ENCODE peak calls at places on chromosomes 5 and 9, in ten cellular contexts. T is SJCRH30; Y is fibroblast of lung; U is lower lobe of right lung; C is neural progenitor cell; A is CD8-positive, alpha-beta memory T cell; V is SK-N-SH; O is IMR-90; Z is transverse colon; J is heart left ventricle. Q is an unnamed sample.

GRCh38 chr5:151005975-151006576 is 14.3 kb upstream of the GPX3 start:
- DNase-seq in T (no peak), A (no peak), V (no peak), C (no peak), J (peak; percentile 70), Y (peak; percentile 12), U (peak; percentile 74), Z (peak; percentile 74), O (peak; percentile 57), Q (no peak)

GRCh38 chr9:3401556-3401955 is 124.2 kb downstream of the RFX3 start:
- DNase-seq in V (no peak), O (no peak), U (no peak), J (no peak), A (no peak), C (peak; percentile 73), T (peak; percentile 32), Y (peak; percentile 68), Z (no peak), Q (no peak)

GRCh38 chr5:53170748-53171349 is 61.3 kb upstream of the MOCS2 start:
- DNase-seq in C (peak; percentile 56), O (peak; percentile 63), J (no peak), T (peak; percentile 67), V (peak; percentile 30), A (no peak), Y (peak; percentile 37), Z (peak; percentile 15), U (no peak), Q (no peak)

GRCh38 chr5:178429541-178430186 is 160.5 kb downstream of the COL23A1 start:
- DNase-seq in U (peak; percentile 26), C (no peak), J (no peak), V (peak; percentile 33), Y (no peak), A (no peak), Z (no peak), T (no peak), O (no peak), Q (no peak)

GRCh38 chr5:65359981-65360380 is 121.7 kb downstream of the ADAMTS6 start:
- DNase-seq in C (no peak), T (no peak), U (no peak), J (no peak), Z (no peak), A (no peak), Y (peak; percentile 23), O (peak; percentile 34), V (no peak), Q (no peak)

GRCh38 chr5:61319388-61320146 is 12.5 kb upstream of the ZSWIM6 start:
- DNase-seq in Z (peak; percentile 36), U (no peak), J (peak; percentile 29), V (peak; percentile 17), A (no peak), C (peak; percentile 69), Y (peak; percentile 28), O (no peak), T (peak; percentile 48), Q (no peak)

GRCh38 chr5:73633060-73633459 is 7.1 kb downstream of the ARHGEF28 start:
- DNase-seq in O (no peak), A (no peak), T (peak; percentile 24), C (no peak), J (no peak), Z (no peak), Y (no peak), U (no peak), V (no peak), Q (no peak)

GRCh38 chr5:10485142-10485795 is 43.6 kb downstream of the ROPN1L start:
- DNase-seq in Y (peak; percentile 99), U (peak; percentile 56), A (no peak), C (no peak), T (peak; percentile 90), O (peak; percentile 96), V (peak; percentile 92), Z (no peak), J (peak; percentile 79), Q (peak; percentile 76)

GRCh38 chr9:126499005-126499910 is 114.5 kb upstream of the LMX1B start:
- DNase-seq in Z (peak; percentile 20), Y (peak; percentile 36), C (peak; percentile 84), J (no peak), T (peak; percentile 75), O (peak; percentile 17), U (peak; percentile 65), A (peak; percentile 38), V (peak; percentile 82), Q (peak; percentile 77)

GRCh38 chr5:148970228-148970627 is 92.6 kb downstream of the SH3TC2 start:
- DNase-seq in O (no peak), Y (no peak), A (no peak), V (no peak), J (no peak), Z (peak; percentile 62), C (peak; percentile 28), U (peak; percentile 54), T (peak; percentile 56), Q (no peak)

GRCh38 chr9:100637787-100638186 is 59.9 kb downstream of the CAVIN4 start:
- DNase-seq in A (no peak), C (peak; percentile 74), T (no peak), U (no peak), V (no peak), J (no peak), O (no peak), Z (no peak), Y (no peak), Q (peak; percentile 17)

GRCh38 chr9:78595200-78595945 is 298.4 kb downstream of the PSAT1 start:
- DNase-seq in V (no peak), A (no peak), C (no peak), O (peak; percentile 43), Z (no peak), Y (peak; percentile 56), J (no peak), U (no peak), T (no peak), Q (no peak)

GRCh38 chr9:133713211-133713959 is 24.8 kb downstream of the SARDH start:
- DNase-seq in Y (no peak), J (no peak), V (no peak), U (no peak), T (no peak), A (no peak), O (no peak), Z (no peak), C (no peak), Q (peak; percentile 46)

GRCh38 chr5:91224969-91225368 is 158.1 kb downstream of the ARRDC3 start:
- DNase-seq in U (no peak), V (no peak), J (no peak), Z (no peak), O (no peak), C (no peak), T (no peak), A (no peak), Y (peak; percentile 13), Q (no peak)

GRCh38 chr9:12794024-12794799 is 19.4 kb downstream of the LURAP1L start:
- DNase-seq in T (no peak), O (peak; percentile 61), Z (no peak), J (no peak), V (no peak), Y (no peak), C (no peak), U (no peak), A (no peak), Q (no peak)

GRCh38 chr9:126667190-126668055 is 53.7 kb downstream of the LMX1B start:
- DNase-seq in O (no peak), V (peak; percentile 85), T (no peak), Z (no peak), Y (no peak), C (no peak), J (no peak), A (no peak), U (no peak), Q (no peak)

GRCh38 chr5:61332891-61333350 is 863 bp downstream of the ZSWIM6 start:
- DNase-seq in T (peak; percentile 54), Z (peak; percentile 49), C (peak; percentile 55), J (peak; percentile 61), O (peak; percentile 66), A (peak; percentile 23), Y (peak; percentile 73), V (peak; percentile 76), U (peak; percentile 79), Q (peak; percentile 40)

GRCh38 chr5:1885476-1885755 is 2.7 kb upstream of the IRX4 start:
- DNase-seq in O (no peak), Y (no peak), T (no peak), J (peak; percentile 26), C (no peak), Z (no peak), A (no peak), V (no peak), U (peak; percentile 28), Q (no peak)
- H3K4me3 ChIP-seq in O (no peak overlapping the region), Y (no peak overlapping the region), T (no peak overlapping the region), J (peak overlapping the region; percentile 54), C (no peak overlapping the region), Z (no peak overlapping the region), A (no peak overlapping the region), V (no peak overlapping the region), U (no peak overlapping the region), Q (no peak overlapping the region)

GRCh38 chr9:123723135-123723875 is 206.6 kb downstream of the DENND1A start:
- DNase-seq in T (no peak), Z (no peak), O (no peak), V (no peak), U (no peak), Y (no peak), A (no peak), C (no peak), J (no peak), Q (no peak)
- H3K9me3 ChIP-seq in T (peaks cover 18% of the 10 kb centered on the region), Z (peaks cover 7% of the 10 kb centered on the region), O (peaks cover 4% of the 10 kb centered on the region), V (no peaks in the 10 kb centered on the region), U (peaks cover 6% of the 10 kb centered on the region), Y (no peaks in the 10 kb centered on the region), A (no peaks in the 10 kb centered on the region), C (peaks cover 24% of the 10 kb centered on the region), J (peaks cover 4% of the 10 kb centered on the region), Q (peaks cover 17% of the 10 kb centered on the region)

GRCh38 chr9:70093095-70093494 is 49.4 kb downstream of the MAMDC2 start:
- DNase-seq in O (no peak), C (no peak), V (no peak), A (no peak), Z (no peak), J (no peak), U (no peak), T (no peak), Y (no peak), Q (no peak)
- H3K27me3 ChIP-seq in O (no peaks in the 10 kb centered on the region), C (no peaks in the 10 kb centered on the region), V (no peaks in the 10 kb centered on the region), A (no peaks in the 10 kb centered on the region), Z (no peaks in the 10 kb centered on the region), J (no peaks in the 10 kb centered on the region), U (no peaks in the 10 kb centered on the region), T (no peaks in the 10 kb centered on the region), Y (no peaks in the 10 kb centered on the region), Q (no peaks in the 10 kb centered on the region)

GRCh38 chr5:136030956-136031611 is 2.3 kb downstream of the TGFBI start:
- DNase-seq in A (no peak), Y (no peak), J (no peak), O (no peak), T (peak; percentile 39), Z (no peak), V (peak; percentile 84), U (no peak), C (peak; percentile 39), Q (no peak)

GRCh38 chr5:136031713-136032112 is 2.9 kb downstream of the TGFBI start:
- DNase-seq in Z (no peak), J (no peak), U (no peak), O (no peak), Y (peak; percentile 76), C (no peak), V (no peak), A (no peak), T (no peak), Q (no peak)

GRCh38 chr5:136028090-136028489 is 698 bp upstream of the TGFBI start:
- DNase-seq in T (no peak), A (no peak), V (no peak), O (no peak), Y (no peak), U (no peak), Z (no peak), J (no peak), C (no peak), Q (no peak)

GRCh38 chr5:136028782-136029742 is at the start of gene TGFBI:
- DNase-seq in C (peak; percentile 88), O (peak; percentile 67), V (peak; percentile 54), T (no peak), A (peak; percentile 24), U (peak; percentile 82), Y (peak; percentile 70), J (peak; percentile 76), Z (peak; percentile 69), Q (peak; percentile 42)

GRCh38 chr5:136030252-136030651 is 1.5 kb downstream of the TGFBI start:
- DNase-seq in T (no peak), C (no peak), Y (no peak), Z (no peak), A (no peak), V (peak; percentile 44), O (no peak), J (no peak), U (no peak), Q (no peak)
- H3K4me3 ChIP-seq in T (no peak overlapping the region), C (no peak overlapping the region), Y (peak overlapping the region; percentile 58), Z (peak overlapping the region; percentile 56), A (no peak overlapping the region), V (peak overlapping the region; percentile 58), O (peak overlapping the region; percentile 92), J (peak overlapping the region; percentile 76), U (peak overlapping the region; percentile 64), Q (no peak overlapping the region)

Q was measured in WERI-Rb-1.